ENCODE peak calls at places on chromosomes 1 and 21, in five cellular contexts. O is HEK293T, M is GM12878, V is K562, G is HepG2. U is an unnamed sample.

GRCh38 chr21:42859891-42860230 is 19.5 kb downstream of the WDR4 start:
- DNase-seq in G (no peak), M (no peak), O (no peak), V (no peak), U (no peak)

GRCh38 chr1:30197616-30197934 is 525.8 kb downstream of the MATN1 start:
- DNase-seq in O (no peak), M (no peak), V (no peak), G (no peak), U (no peak)

GRCh38 chr21:42038826-42039425 is 28.8 kb upstream of the ZBTB21 start:
- DNase-seq in V (no peak), M (no peak), G (no peak), O (no peak), U (no peak)

GRCh38 chr1:235207202-235207565 is 46.1 kb upstream of the RBM34 start:
- DNase-seq in G (no peak), O (no peak), M (no peak), V (no peak), U (no peak)

GRCh38 chr1:159843459-159843858 is 16.8 kb downstream of the SLAMF8 start:
- DNase-seq in V (no peak), M (no peak), G (no peak), O (no peak), U (no peak)

GRCh38 chr1:36123357-36123756 is 1.7 kb downstream of the COL8A2 start:
- DNase-seq in G (no peak), V (no peak), O (no peak), M (peak), U (no peak)

GRCh38 chr1:29441916-29442668 is 205.8 kb downstream of the PTPRU start:
- DNase-seq in O (no peak), M (no peak), G (no peak), V (no peak), U (no peak)

GRCh38 chr21:33015091-33015490 is 10.6 kb upstream of the OLIG2 start:
- DNase-seq in G (no peak), V (no peak), M (no peak), O (no peak), U (no peak)

GRCh38 chr1:205346956-205347574 is 9.7 kb downstream of the KLHDC8A start:
- DNase-seq in G (no peak), M (no peak), V (no peak), O (no peak), U (no peak)

GRCh38 chr1:204828352-204828850 is 42.3 kb upstream of the NFASC start:
- DNase-seq in M (no peak), V (peak), O (peak), G (peak), U (peak)

GRCh38 chr1:233394860-233395717 is 67.6 kb downstream of the MAP3K21 start:
- DNase-seq in G (peak), M (no peak), O (peak), V (peak), U (peak)

GRCh38 chr1:230423936-230424335 is 2.2 kb downstream of the PGBD5 start:
- DNase-seq in M (no peak), O (no peak), G (no peak), V (no peak), U (no peak)

GRCh38 chr1:162710349-162710748 is 78.1 kb downstream of the DDR2 start:
- DNase-seq in G (no peak), O (no peak), M (no peak), V (no peak), U (no peak)

GRCh38 chr1:21614419-21615115 is 54.6 kb downstream of the RAP1GAP start:
- DNase-seq in G (no peak), M (no peak), O (no peak), V (no peak), U (no peak)

GRCh38 chr1:26784023-26784871 is 3.5 kb upstream of the PIGV start:
- DNase-seq in V (peak), M (no peak), G (peak), O (peak), U (no peak)

GRCh38 chr21:34836103-34836932 is 167.5 kb downstream of the CLIC6 start:
- DNase-seq in V (no peak), G (peak), M (no peak), O (no peak), U (no peak)

GRCh38 chr1:93221913-93222312 is 41.4 kb downstream of the CCDC18 start:
- DNase-seq in G (peak), V (no peak), O (no peak), M (no peak), U (no peak)

GRCh38 chr1:202162418-202163280 is 2.2 kb upstream of the PTPN7 start:
- DNase-seq in O (no peak), M (no peak), G (no peak), V (peak), U (no peak)

GRCh38 chr1:57599233-57599994 is 175.6 kb upstream of the DAB1 start:
- DNase-seq in O (no peak), M (no peak), V (no peak), G (no peak), U (no peak)

GRCh38 chr1:186502087-186502486 is 41.2 kb upstream of the PDC start:
- DNase-seq in M (no peak), V (no peak), O (no peak), G (no peak), U (no peak)

GRCh38 chr21:38228115-38228514 is 28.7 kb upstream of the KCNJ15 start:
- DNase-seq in O (no peak), V (no peak), M (no peak), G (no peak), U (no peak)

GRCh38 chr1:113660053-113660452 is 99.2 kb downstream of the PHTF1 start:
- DNase-seq in M (no peak), G (no peak), O (no peak), V (peak), U (peak)

GRCh38 chr1:116150368-116150767 is 39.2 kb downstream of the MAB21L3 start:
- DNase-seq in M (no peak), G (no peak), V (no peak), O (no peak), U (no peak)

GRCh38 chr1:232319106-232319505 is 310.8 kb downstream of the SIPA1L2 start:
- DNase-seq in O (no peak), V (no peak), M (no peak), G (no peak), U (peak)

GRCh38 chr1:169427081-169427611 is at the start of gene CCDC181:
- DNase-seq in O (peak), V (no peak), M (peak), G (peak), U (peak)

GRCh38 chr1:155192346-155193274 is 15.1 kb downstream of the THBS3 start:
- DNase-seq in O (no peak), M (no peak), G (no peak), V (peak), U (peak)
- TF ChIP-seq FOXM1 in O (no peak), M (no peak), G (no peak), V (no peak), U (no peak)

GRCh38 chr1:9016455-9016854 is 9.8 kb downstream of the SLC2A7 start:
- DNase-seq in M (no peak), G (no peak), V (no peak), O (no peak), U (no peak)

GRCh38 chr1:9009438-9010366 is 16.5 kb downstream of the SLC2A7 start:
- DNase-seq in M (no peak), G (no peak), V (peak), O (peak), U (peak)

GRCh38 chr1:9010781-9011323 is 15.4 kb downstream of the SLC2A7 start:
- DNase-seq in G (no peak), V (no peak), O (no peak), M (peak), U (no peak)

GRCh38 chr1:9014475-9015375 is 11.5 kb downstream of the SLC2A7 start:
- DNase-seq in G (no peak), M (no peak), O (no peak), V (no peak), U (no peak)

GRCh38 chr1:9013824-9014223 is 12.4 kb downstream of the SLC2A7 start:
- DNase-seq in M (no peak), O (no peak), G (no peak), V (no peak), U (no peak)
- TF ChIP-seq FOXM1 in M (no peak), O (no peak), G (no peak), V (no peak), U (no peak)

GRCh38 chr1:66728021-66728420 is 24.2 kb upstream of the DYNLT5 start:
- DNase-seq in G (no peak), O (no peak), M (no peak), V (no peak), U (no peak)
- TF ChIP-seq FOXM1 in G (no peak), O (no peak), M (no peak), V (no peak), U (no peak)

GRCh38 chr21:44789880-44790279 is 11.7 kb downstream of the UBE2G2 start:
- DNase-seq in V (no peak), O (no peak), G (no peak), M (no peak), U (no peak)
- TF ChIP-seq FOXM1 in V (no peak), O (no peak), G (no peak), M (no peak), U (no peak)

U was measured in SK-N-SH.